ENCODE peak calls at places on chromosomes 4 and X, in six cellular contexts. One of them, this sample, is unnamed.

GRCh38 chr4:8765631-8766590 is 105.7 kb downstream of the HMX1 start:
- DNase-seq in left ventricle myocardium inferior: peak
- DNase-seq in NCI-H1417: no peak
- DNase-seq in right atrium auricular region: no peak
- DNase-seq in GM10248: no peak
- DNase-seq in LoVo: no peak
- DNase-seq in this sample: peak

GRCh38 chr4:28702571-28702970 is 1841.9 kb downstream of the STIM2 start:
- DNase-seq in left ventricle myocardium inferior: no peak
- DNase-seq in NCI-H1417: no peak
- DNase-seq in right atrium auricular region: no peak
- DNase-seq in GM10248: no peak
- DNase-seq in LoVo: no peak
- DNase-seq in this sample: no peak

GRCh38 chrX:65821721-65822496 is 154.5 kb downstream of the MSN start:
- DNase-seq in left ventricle myocardium inferior: peak
- DNase-seq in NCI-H1417: no peak
- DNase-seq in right atrium auricular region: no peak
- DNase-seq in GM10248: peak
- DNase-seq in LoVo: no peak
- DNase-seq in this sample: no peak

GRCh38 chr4:183300070-183300469 is 20.0 kb downstream of the CLDN22 start:
- DNase-seq in left ventricle myocardium inferior: no peak
- DNase-seq in NCI-H1417: no peak
- DNase-seq in right atrium auricular region: no peak
- DNase-seq in GM10248: no peak
- DNase-seq in LoVo: no peak
- DNase-seq in this sample: no peak

GRCh38 chr4:100823066-100823992 is 305.5 kb upstream of the EMCN start:
- DNase-seq in left ventricle myocardium inferior: no peak
- DNase-seq in NCI-H1417: no peak
- DNase-seq in right atrium auricular region: no peak
- DNase-seq in GM10248: peak
- DNase-seq in LoVo: no peak
- DNase-seq in this sample: no peak

GRCh38 chr4:102734591-102735385 is 26.0 kb downstream of the MANBA start:
- DNase-seq in left ventricle myocardium inferior: no peak
- DNase-seq in NCI-H1417: no peak
- DNase-seq in right atrium auricular region: no peak
- DNase-seq in GM10248: peak
- DNase-seq in LoVo: no peak
- DNase-seq in this sample: no peak

GRCh38 chrX:77431227-77431626 is 16.0 kb upstream of the FGF16 start:
- DNase-seq in left ventricle myocardium inferior: no peak
- DNase-seq in NCI-H1417: no peak
- DNase-seq in right atrium auricular region: peak
- DNase-seq in GM10248: no peak
- DNase-seq in LoVo: no peak
- DNase-seq in this sample: no peak

GRCh38 chr4:73329300-73329699 is 70.7 kb upstream of the ANKRD17 start:
- DNase-seq in left ventricle myocardium inferior: no peak
- DNase-seq in NCI-H1417: no peak
- DNase-seq in right atrium auricular region: no peak
- DNase-seq in GM10248: no peak
- DNase-seq in LoVo: no peak
- DNase-seq in this sample: no peak

GRCh38 chr4:94262163-94263016 is 54.7 kb downstream of the SMARCAD1 start:
- DNase-seq in left ventricle myocardium inferior: no peak
- DNase-seq in NCI-H1417: no peak
- DNase-seq in right atrium auricular region: no peak
- DNase-seq in GM10248: no peak
- DNase-seq in LoVo: no peak
- DNase-seq in this sample: no peak

GRCh38 chrX:122113376-122113775 is 1066.0 kb downstream of the GLUD2 start:
- DNase-seq in left ventricle myocardium inferior: no peak
- DNase-seq in NCI-H1417: no peak
- DNase-seq in right atrium auricular region: no peak
- DNase-seq in GM10248: no peak
- DNase-seq in LoVo: no peak
- DNase-seq in this sample: no peak

GRCh38 chr4:165088366-165088765 is 24.3 kb downstream of the TMEM192 start:
- DNase-seq in left ventricle myocardium inferior: no peak
- DNase-seq in NCI-H1417: no peak
- DNase-seq in right atrium auricular region: peak
- DNase-seq in GM10248: no peak
- DNase-seq in LoVo: no peak
- DNase-seq in this sample: no peak

GRCh38 chrX:104122829-104123228 is 10.5 kb downstream of the ZCCHC18 start:
- DNase-seq in left ventricle myocardium inferior: no peak
- DNase-seq in NCI-H1417: no peak
- DNase-seq in right atrium auricular region: no peak
- DNase-seq in GM10248: no peak
- DNase-seq in LoVo: no peak
- DNase-seq in this sample: no peak

GRCh38 chrX:19926095-19926494 is 38.7 kb upstream of the SH3KBP1 start:
- DNase-seq in left ventricle myocardium inferior: no peak
- DNase-seq in NCI-H1417: no peak
- DNase-seq in right atrium auricular region: no peak
- DNase-seq in GM10248: no peak
- DNase-seq in LoVo: no peak
- DNase-seq in this sample: no peak

GRCh38 chr4:78542373-78542772 is 9.2 kb upstream of the ANXA3 start:
- DNase-seq in left ventricle myocardium inferior: no peak
- DNase-seq in NCI-H1417: no peak
- DNase-seq in right atrium auricular region: no peak
- DNase-seq in GM10248: no peak
- DNase-seq in LoVo: no peak
- DNase-seq in this sample: no peak

GRCh38 chrX:116276191-116276700 is 105.7 kb downstream of the AGTR2 start:
- DNase-seq in left ventricle myocardium inferior: no peak
- DNase-seq in NCI-H1417: no peak
- DNase-seq in right atrium auricular region: no peak
- DNase-seq in GM10248: no peak
- DNase-seq in LoVo: no peak
- DNase-seq in this sample: no peak

GRCh38 chr4:153933851-153934688 is 145.2 kb upstream of the SFRP2 start:
- DNase-seq in left ventricle myocardium inferior: no peak
- DNase-seq in NCI-H1417: no peak
- DNase-seq in right atrium auricular region: no peak
- DNase-seq in GM10248: no peak
- DNase-seq in LoVo: no peak
- DNase-seq in this sample: no peak

GRCh38 chr4:142900622-142901021 is 54.5 kb upstream of the INPP4B start:
- DNase-seq in left ventricle myocardium inferior: no peak
- DNase-seq in NCI-H1417: no peak
- DNase-seq in right atrium auricular region: no peak
- DNase-seq in GM10248: no peak
- DNase-seq in LoVo: no peak
- DNase-seq in this sample: no peak

GRCh38 chr4:73576366-73576765 is 43.9 kb downstream of the RASSF6 start:
- DNase-seq in left ventricle myocardium inferior: no peak
- DNase-seq in NCI-H1417: no peak
- DNase-seq in right atrium auricular region: no peak
- DNase-seq in GM10248: no peak
- DNase-seq in LoVo: no peak
- DNase-seq in this sample: no peak

GRCh38 chr4:155085843-155086530 is 122.4 kb upstream of the NPY2R start:
- DNase-seq in left ventricle myocardium inferior: no peak
- DNase-seq in NCI-H1417: no peak
- DNase-seq in right atrium auricular region: no peak
- DNase-seq in GM10248: no peak
- DNase-seq in LoVo: no peak
- DNase-seq in this sample: no peak

GRCh38 chr4:188262464-188262863 is 123.2 kb downstream of the TRIML1 start:
- DNase-seq in left ventricle myocardium inferior: no peak
- DNase-seq in NCI-H1417: no peak
- DNase-seq in right atrium auricular region: no peak
- DNase-seq in GM10248: no peak
- DNase-seq in LoVo: no peak
- DNase-seq in this sample: no peak

GRCh38 chrX:111244238-111244750 is 26.0 kb downstream of the CAPN6 start:
- DNase-seq in left ventricle myocardium inferior: no peak
- DNase-seq in NCI-H1417: peak
- DNase-seq in right atrium auricular region: no peak
- DNase-seq in GM10248: peak
- DNase-seq in LoVo: peak
- DNase-seq in this sample: no peak